ENCODE peak calls at places on chromosomes 4 and X, in four cellular contexts. H is tibial nerve; T is stimulated activated CD4-positive, alpha-beta T cell treated with anti-CD3 and anti-CD28 coated beads, TNF-alpha, amount 100 ng/mL, for 48 hours; W is PC-3. X is an unnamed sample.

GRCh38 chrX:15600745-15601144 is at the start of gene ACE2:
- DNase-seq in H (no peak), T (no peak), W (no peak), X (no peak)

GRCh38 chr4:18882468-18882867 is 860.9 kb upstream of the LCORL start:
- DNase-seq in H (no peak), T (no peak), W (peak), X (no peak)

GRCh38 chr4:30437316-30437715 is 282.9 kb upstream of the PCDH7 start:
- DNase-seq in H (no peak), T (no peak), W (no peak), X (no peak)

GRCh38 chrX:68273887-68274286 is 159.4 kb downstream of the OPHN1 start:
- DNase-seq in H (peak), T (no peak), W (no peak), X (no peak)

GRCh38 chr4:105474110-105474518 is 252 bp upstream of the PPA2 start:
- DNase-seq in H (peak), T (no peak), W (no peak), X (no peak)

GRCh38 chr4:2042207-2042946 is 16.8 kb upstream of the NAT8L start:
- DNase-seq in H (no peak), T (no peak), W (no peak), X (no peak)

GRCh38 chrX:9644335-9644734 is 121.3 kb downstream of the GPR143 start:
- DNase-seq in H (no peak), T (no peak), W (no peak), X (peak)

GRCh38 chr4:1752284-1753041 is 31.1 kb downstream of the TACC3 start:
- DNase-seq in H (no peak), T (no peak), W (no peak), X (no peak)

GRCh38 chr4:186192068-186192751 is 843 bp downstream of the CYP4V2 start:
- DNase-seq in H (no peak), T (peak), W (peak), X (no peak)

GRCh38 chr4:56055991-56056390 is 107.2 kb downstream of the CEP135 start:
- DNase-seq in H (no peak), T (no peak), W (no peak), X (no peak)

GRCh38 chr4:74631338-74631737 is 163.0 kb downstream of the BTC start:
- DNase-seq in H (no peak), T (no peak), W (peak), X (no peak)

GRCh38 chr4:141645611-141646340 is 9.4 kb downstream of the IL15 start:
- DNase-seq in H (no peak), T (no peak), W (peak), X (no peak)

GRCh38 chrX:149467920-149468319 is 37.2 kb downstream of the IDS start:
- DNase-seq in H (no peak), T (no peak), W (no peak), X (no peak)

GRCh38 chrX:154526901-154527675 is 11.1 kb upstream of the FAM3A start:
- DNase-seq in H (peak), T (peak), W (peak), X (no peak)

GRCh38 chr4:108762559-108763225 is at the start of gene ETNPPL:
- DNase-seq in H (no peak), T (peak), W (peak), X (no peak)

GRCh38 chr4:186807131-186807530 is 83.5 kb upstream of the FAT1 start:
- DNase-seq in H (no peak), T (no peak), W (no peak), X (no peak)

GRCh38 chr4:176377705-176378302 is 58.0 kb downstream of the SPCS3 start:
- DNase-seq in H (no peak), T (no peak), W (peak), X (no peak)

GRCh38 chr4:13865871-13866669 is 238.5 kb upstream of the BOD1L1 start:
- DNase-seq in H (no peak), T (no peak), W (peak), X (no peak)

GRCh38 chrX:30734782-30735181 is 81.6 kb downstream of the GK start:
- DNase-seq in H (no peak), T (no peak), W (no peak), X (no peak)

X was measured in GM18507.